ENCODE peak calls at places on chromosome 20, in six cellular contexts. N is fibroblast of lung; L is IMR-90; S is Jurkat, Clone E6-1; T is uterus; E is SK-N-MC. D is an unnamed sample.

GRCh38 chr20:24784607-24785006 is 164.5 kb upstream of the CST7 start:
- DNase-seq in N (no peak), S (peak), L (no peak), T (no peak), E (no peak), D (no peak)

GRCh38 chr20:10802201-10802600 is 128.4 kb upstream of the JAG1 start:
- DNase-seq in N (peak), S (no peak), E (no peak), L (peak), T (no peak), D (no peak)

GRCh38 chr20:21767739-21768223 is 62.3 kb downstream of the PAX1 start:
- DNase-seq in T (no peak), N (no peak), S (peak), E (no peak), L (no peak), D (no peak)

GRCh38 chr20:37305079-37305478 is 15.6 kb downstream of the MANBAL start:
- DNase-seq in T (no peak), E (no peak), S (no peak), L (no peak), N (no peak), D (no peak)

GRCh38 chr20:32583581-32584045 is 1.5 kb downstream of the NOL4L start:
- DNase-seq in L (no peak), S (no peak), T (no peak), N (no peak), E (no peak), D (no peak)

GRCh38 chr20:39829255-39829654 is 859.8 kb downstream of the MAFB start:
- DNase-seq in E (peak), L (peak), N (peak), S (no peak), T (no peak), D (no peak)

GRCh38 chr20:50467618-50468373 is 42.4 kb upstream of the PTPN1 start:
- DNase-seq in E (no peak), T (peak), L (peak), S (peak), N (peak), D (no peak)

GRCh38 chr20:25038103-25038410 is 19.9 kb downstream of the ACSS1 start:
- DNase-seq in E (no peak), S (no peak), T (no peak), N (no peak), L (no peak), D (no peak)

GRCh38 chr20:64037199-64037497 is 1.2 kb downstream of the C20orf204 start:
- DNase-seq in S (no peak), T (no peak), N (no peak), E (no peak), L (no peak), D (no peak)
- H3K4me3 ChIP-seq in S (no peak), T (no peak), N (no peak), E (no peak), L (no peak), D (no peak)

GRCh38 chr20:45034436-45034835 is 66.5 kb downstream of the KCNS1 start:
- DNase-seq in S (peak), E (no peak), N (no peak), L (no peak), T (no peak), D (no peak)

GRCh38 chr20:45036044-45036755 is 64.7 kb downstream of the KCNS1 start:
- DNase-seq in N (peak), L (peak), S (no peak), T (no peak), E (no peak), D (no peak)

GRCh38 chr20:45032276-45032675 is 66.0 kb downstream of the STK4 start:
- DNase-seq in T (no peak), N (no peak), S (no peak), E (no peak), L (no peak), D (no peak)

GRCh38 chr20:45029884-45030283 is 63.6 kb downstream of the STK4 start:
- DNase-seq in S (no peak), E (no peak), T (no peak), N (no peak), L (no peak), D (no peak)

DNA sequence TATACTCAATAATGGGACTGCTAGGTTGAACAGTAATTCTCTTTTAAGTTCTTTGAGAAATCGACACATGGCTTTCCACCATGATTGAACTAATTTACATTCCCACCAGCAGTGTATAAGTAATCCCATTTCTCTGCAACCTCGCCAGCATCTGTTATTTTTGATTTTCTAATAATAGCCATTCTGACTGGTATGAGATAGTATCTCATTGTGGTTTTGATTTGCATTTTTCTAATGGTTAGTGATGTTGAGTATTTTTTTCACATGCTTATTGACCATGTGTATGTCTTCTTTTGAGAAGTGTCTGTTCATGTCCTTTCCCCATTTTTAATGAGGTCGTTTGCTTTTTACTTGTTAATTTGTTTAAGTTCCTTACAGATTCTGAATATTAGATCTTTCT is 66.5 kb downstream of the STK4 start:
- DNase-seq in N (peak), T (no peak), E (no peak), L (no peak), S (no peak), D (no peak)
- H3K4me3 ChIP-seq in N (no peak), T (no peak), E (no peak), L (no peak), S (no peak), D (no peak)

GRCh38 chr20:3752386-3752759 is 15.2 kb downstream of the ADISSP start:
- DNase-seq in E (no peak), L (no peak), N (no peak), T (no peak), S (no peak), D (no peak)
- H3K4me3 ChIP-seq in E (no peak), L (no peak), N (no peak), T (no peak), S (no peak), D (no peak)

GRCh38 chr20:54339093-54339492 is 131.2 kb downstream of the PFDN4 start:
- DNase-seq in L (no peak), E (no peak), N (no peak), T (no peak), S (no peak), D (no peak)
- H3K4me3 ChIP-seq in L (no peak), E (no peak), N (no peak), T (no peak), S (no peak), D (no peak)

GRCh38 chr20:58392286-58392685 is 3.3 kb downstream of the VAPB start:
- DNase-seq in S (no peak), E (no peak), L (no peak), T (no peak), N (no peak), D (no peak)
- H3K4me3 ChIP-seq in S (no peak), E (no peak), L (no peak), T (no peak), N (no peak), D (no peak)

DNA sequence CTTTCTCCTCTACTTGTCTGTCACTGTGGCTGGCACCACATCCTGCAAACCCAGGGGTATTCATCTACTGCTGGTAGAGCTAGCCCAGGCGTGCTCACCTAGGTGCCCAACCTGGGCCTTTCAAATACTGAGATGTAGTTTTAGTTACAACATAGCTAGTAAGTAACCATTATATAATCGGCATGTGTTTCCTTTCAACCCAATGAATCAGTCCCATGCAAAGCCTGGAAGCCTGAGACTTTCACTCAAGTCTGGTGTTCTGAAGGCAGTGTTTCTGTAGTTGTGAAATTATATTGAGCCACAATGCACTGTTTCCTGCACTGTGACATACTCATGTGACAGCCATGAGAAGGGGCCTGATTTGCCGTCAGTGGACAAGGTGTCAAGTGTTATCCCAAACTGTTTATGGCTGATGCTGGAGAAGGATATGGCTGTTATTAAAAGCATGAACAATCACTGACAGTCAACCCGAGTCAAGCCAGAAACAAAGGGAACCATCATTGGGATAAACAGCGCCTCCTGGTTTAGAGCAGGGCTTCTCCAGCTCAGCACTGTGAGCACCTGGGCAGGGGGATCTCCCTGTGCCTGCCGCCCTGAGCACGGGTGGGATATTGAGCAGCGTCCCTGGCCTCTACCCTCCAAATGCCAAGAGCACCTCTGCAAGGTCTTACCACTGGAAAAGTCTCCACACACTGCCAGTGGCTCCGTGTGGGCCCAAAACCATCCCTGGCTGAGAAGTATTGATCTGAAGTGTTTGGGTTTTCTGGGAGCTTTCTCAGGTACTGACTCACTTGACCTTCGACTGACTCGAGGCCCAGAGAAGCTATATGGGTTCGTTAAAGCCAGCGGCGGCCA is 1.6 kb downstream of the PSMA7 start:
- DNase-seq in T (no peak), S (peak), L (peak), N (no peak), E (no peak), D (no peak)
- H3K4me3 ChIP-seq in T (peak), S (peak), L (peak), N (peak), E (peak), D (peak)